ENCODE peak calls at places on chromosomes 16 and 17, in four cellular contexts. O, P, W and I are unnamed samples.
A peak's percentile ranks its signal among the peaks of the same experiment; 100 is the strongest.

GRCh38 chr17:64252831-64253230 is 10.2 kb downstream of the TEX2 start:
- DNase-seq in O (no peak), P (no peak), W (no peak), I (peak; percentile 36)

GRCh38 chr17:48814504-48814903 is 2.5 kb downstream of the TTLL6 start:
- DNase-seq in O (peak; percentile 72), P (peak; percentile 87), W (peak; percentile 53), I (peak; percentile 80)

GRCh38 chr17:13862341-13862740 is 207.0 kb upstream of the COX10 start:
- DNase-seq in O (no peak), P (no peak), W (no peak), I (no peak)

GRCh38 chr16:3112058-3112880 is at the start of gene ZNF205:
- DNase-seq in O (peak; percentile 85), P (peak; percentile 92), W (peak; percentile 61), I (peak; percentile 85)

GRCh38 chr16:85279874-85280545 is 167.7 kb upstream of the CIBAR2 start:
- DNase-seq in O (no peak), P (no peak), W (no peak), I (no peak)

GRCh38 chr16:57387598-57388354 is 15.5 kb downstream of the CX3CL1 start:
- DNase-seq in O (no peak), P (no peak), W (no peak), I (no peak)

GRCh38 chr16:7140899-7141298 is 191.7 kb upstream of the RBFOX1 start:
- DNase-seq in O (peak; percentile 6), P (no peak), W (no peak), I (no peak)

GRCh38 chr16:71576971-71577370 is at the start of gene TAT:
- DNase-seq in O (no peak), P (no peak), W (no peak), I (no peak)

GRCh38 chr16:67936876-67937605 is 391 bp upstream of the PSMB10 start:
- DNase-seq in O (no peak), P (no peak), W (peak; percentile 64), I (peak; percentile 88)

GRCh38 chr17:4895676-4896331 is 3.5 kb upstream of the C17orf107 start:
- DNase-seq in O (no peak), P (no peak), W (no peak), I (no peak)

GRCh38 chr16:51401673-51402072 is 250.6 kb upstream of the SALL1 start:
- DNase-seq in O (no peak), P (no peak), W (no peak), I (no peak)

GRCh38 chr16:73018796-73019455 is 29.0 kb downstream of the ZFHX3 start:
- DNase-seq in O (no peak), P (no peak), W (no peak), I (no peak)

GRCh38 chr17:56351675-56352074 is 198.4 kb downstream of the ANKFN1 start:
- DNase-seq in O (no peak), P (no peak), W (peak; percentile 61), I (no peak)

GRCh38 chr17:19747829-19748806 is at the start of gene ALDH3A1:
- DNase-seq in O (peak; percentile 99), P (no peak), W (no peak), I (peak; percentile 71)

GRCh38 chr16:12062343-12063003 is 85.9 kb downstream of the SNX29 start:
- DNase-seq in O (no peak), P (no peak), W (peak; percentile 48), I (peak; percentile 80)

GRCh38 chr16:64864232-64864803 is 257.5 kb downstream of the CDH11 start:
- DNase-seq in O (no peak), P (no peak), W (no peak), I (peak; percentile 87)

DNA sequence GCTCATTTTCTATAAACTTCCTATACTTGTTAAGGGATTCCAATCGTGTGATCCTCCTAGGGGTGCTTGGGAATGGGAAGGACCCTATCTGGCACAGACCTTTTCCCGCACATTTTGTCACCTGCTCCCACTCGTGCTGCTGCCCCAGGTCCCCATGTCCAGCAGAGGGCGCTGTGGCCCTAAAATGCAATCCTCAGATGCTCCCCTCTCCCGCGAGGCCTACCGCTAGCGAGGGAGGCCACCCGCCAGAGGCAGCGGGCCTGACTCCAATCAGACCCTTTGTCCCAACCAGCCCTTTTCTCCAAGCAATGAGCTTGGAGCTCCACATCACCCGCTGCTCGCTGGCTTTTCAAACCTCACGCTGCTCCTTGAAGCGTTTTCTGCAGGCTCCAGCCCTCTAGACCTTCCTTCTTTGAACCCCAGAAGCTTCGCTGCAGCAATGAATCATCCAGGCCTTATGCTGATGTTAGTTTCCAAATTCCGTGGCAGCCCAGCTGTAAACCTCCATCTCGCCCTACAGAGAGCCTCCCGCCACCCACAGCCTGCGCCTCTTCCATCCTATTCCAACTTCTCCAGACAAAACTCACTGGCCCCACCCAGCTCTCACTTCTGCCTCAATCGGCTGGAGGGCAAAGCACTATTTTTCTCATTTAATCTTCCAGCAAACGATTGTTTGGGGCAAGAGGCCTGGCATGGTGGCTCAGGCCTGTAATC is 23.6 kb upstream of the FZD2 start:
- DNase-seq in O (peak; percentile 93), P (peak; percentile 94), W (peak; percentile 75), I (peak; percentile 98)
- H3K4me3 ChIP-seq in O (no peak overlapping the region), P (no peak overlapping the region), W (no peak overlapping the region), I (peak overlapping the region; percentile 25)

DNA sequence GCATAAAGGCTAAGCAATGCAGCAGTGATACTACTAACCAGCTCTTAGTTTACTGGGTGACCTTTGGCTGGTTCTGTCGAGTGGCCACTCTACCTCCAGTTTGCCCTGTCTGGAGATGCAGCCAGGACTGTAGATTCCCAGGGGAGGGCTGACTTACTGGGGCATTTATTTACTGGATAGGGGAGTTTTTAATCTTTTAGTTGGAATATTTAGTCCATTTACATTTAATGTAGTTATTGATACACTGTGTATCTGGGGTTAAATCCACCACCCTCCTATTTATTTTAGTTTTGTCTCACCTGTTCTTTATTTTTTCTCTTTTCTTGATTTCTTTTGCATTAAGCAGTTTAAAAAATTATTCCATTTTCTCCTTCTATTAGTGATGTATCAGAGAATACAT is 112.9 kb downstream of the RPTOR start:
- DNase-seq in O (no peak), P (no peak), W (no peak), I (no peak)
- H3K9me3 ChIP-seq in O (peaks cover 37% of the 10 kb centered on the region), P (no peaks in the 10 kb centered on the region), W (no peaks in the 10 kb centered on the region), I (peaks cover 11% of the 10 kb centered on the region)

GRCh38 chr17:40317345-40317873 is 8.4 kb downstream of the RARA start:
- DNase-seq in O (peak; percentile 86), P (peak; percentile 68), W (peak; percentile 76), I (peak; percentile 86)
- H3K4me1 ChIP-seq in O (peaks cover 86% of the 10 kb centered on the region), P (peaks cover 91% of the 10 kb centered on the region), W (peaks cover 72% of the 10 kb centered on the region), I (peaks cover 70% of the 10 kb centered on the region)

DNA sequence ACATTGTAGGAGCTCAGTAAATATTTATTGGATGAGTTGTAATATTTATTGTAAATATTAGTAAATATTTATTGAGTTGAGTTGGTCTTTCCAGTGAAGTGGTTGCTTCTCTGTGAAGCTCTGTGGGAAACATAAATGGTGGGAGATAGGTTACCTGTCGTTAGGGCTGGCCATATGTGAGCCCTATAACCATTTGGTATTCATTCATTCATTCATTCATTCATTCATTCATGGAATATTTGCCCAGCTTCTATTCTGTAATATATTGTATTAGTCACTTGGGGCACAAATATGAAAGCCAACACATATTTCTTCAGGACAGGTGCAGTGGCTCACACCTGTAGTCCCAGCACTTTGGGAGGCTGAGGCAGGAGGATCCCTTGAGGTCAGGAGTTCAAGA is 33.9 kb downstream of the SMARCE1 start:
- DNase-seq in O (no peak), P (no peak), W (no peak), I (no peak)
- H3K4me3 ChIP-seq in O (no peak overlapping the region), P (no peak overlapping the region), W (no peak overlapping the region), I (no peak overlapping the region)